ENCODE peak calls at places on chromosomes 2 and 18, in five cellular contexts. R, M, K, X and C are unnamed samples.

GRCh38 chr18:9209230-9209629 is 72.6 kb downstream of the ANKRD12 start:
- DNase-seq in X (peak), K (no peak), R (peak), M (no peak), C (no peak)

GRCh38 chr2:239459056-239459455 is 58.2 kb upstream of the HDAC4 start:
- DNase-seq in M (no peak), R (no peak), K (no peak), X (no peak), C (no peak)

GRCh38 chr2:66127656-66128055 is 307.3 kb upstream of the MEIS1 start:
- DNase-seq in M (no peak), K (no peak), R (peak), X (no peak), C (no peak)

GRCh38 chr2:159071190-159071915 is 102.9 kb downstream of the TANC1 start:
- DNase-seq in X (no peak), K (no peak), M (no peak), R (no peak), C (no peak)

GRCh38 chr2:191521608-191522208 is 156.2 kb upstream of the NABP1 start:
- DNase-seq in M (peak), R (peak), K (no peak), X (peak), C (peak)

GRCh38 chr2:16067444-16068232 is 127.3 kb downstream of the MYCN start:
- DNase-seq in X (no peak), R (no peak), M (no peak), K (no peak), C (no peak)

GRCh38 chr2:85862426-85862825 is 26.4 kb downstream of the ST3GAL5 start:
- DNase-seq in R (peak), X (no peak), K (peak), M (no peak), C (no peak)

GRCh38 chr2:32993140-32993539 is 46.4 kb downstream of the LTBP1 start:
- DNase-seq in X (no peak), R (no peak), K (no peak), M (no peak), C (no peak)

GRCh38 chr2:220614064-220614463 is 958.0 kb downstream of the EPHA4 start:
- DNase-seq in K (no peak), X (no peak), M (no peak), R (no peak), C (no peak)

GRCh38 chr2:168635065-168635577 is 167.3 kb upstream of the NOSTRIN start:
- DNase-seq in K (no peak), X (no peak), R (no peak), M (no peak), C (no peak)

GRCh38 chr2:159129301-159129700 is 157.2 kb downstream of the WDSUB1 start:
- DNase-seq in R (no peak), X (no peak), M (no peak), K (no peak), C (no peak)

GRCh38 chr18:63454497-63454896 is 22.3 kb upstream of the SERPINB5 start:
- DNase-seq in R (no peak), M (no peak), K (no peak), X (peak), C (peak)

GRCh38 chr2:9552491-9553178 is 3.0 kb downstream of the ADAM17 start:
- DNase-seq in K (no peak), R (peak), M (peak), X (peak), C (peak)

GRCh38 chr2:219289537-219290361 is 10.6 kb downstream of the DNAJB2 start:
- DNase-seq in K (no peak), R (peak), X (peak), M (peak), C (peak)

GRCh38 chr2:12950957-12951656 is 234.4 kb downstream of the TRIB2 start:
- DNase-seq in X (no peak), K (no peak), M (no peak), R (no peak), C (no peak)

GRCh38 chr2:42493468-42493884 is 306 bp downstream of the KCNG3 start:
- DNase-seq in R (no peak), M (no peak), X (no peak), K (no peak), C (no peak)

GRCh38 chr18:36086186-36086585 is 18.8 kb upstream of the RPRD1A start:
- DNase-seq in M (no peak), X (no peak), K (no peak), R (no peak), C (no peak)

GRCh38 chr2:85399183-85399455 is 11.0 kb downstream of the CAPG start:
- DNase-seq in X (no peak), R (no peak), K (no peak), M (no peak), C (no peak)

GRCh38 chr2:192983173-192983572 is 788.4 kb upstream of the TMEFF2 start:
- DNase-seq in M (no peak), R (no peak), K (no peak), X (no peak), C (no peak)

GRCh38 chr18:41501848-41502247 is 453.2 kb upstream of the PIK3C3 start:
- DNase-seq in M (no peak), K (no peak), X (no peak), R (no peak), C (no peak)

GRCh38 chr2:180790891-180791290 is 189.5 kb upstream of the UBE2E3 start:
- DNase-seq in K (no peak), M (no peak), R (no peak), X (no peak), C (no peak)

GRCh38 chr2:8496079-8496478 is 185.8 kb upstream of the ID2 start:
- DNase-seq in K (no peak), R (no peak), M (no peak), X (no peak), C (no peak)

GRCh38 chr18:44079602-44080001 is 601.1 kb upstream of the SETBP1 start:
- DNase-seq in R (no peak), X (peak), K (no peak), M (peak), C (no peak)

GRCh38 chr2:29502452-29502851 is 387.2 kb downstream of the CLIP4 start:
- DNase-seq in M (no peak), R (no peak), K (no peak), X (no peak), C (no peak)

GRCh38 chr2:182372661-182373060 is 54.2 kb downstream of the PDE1A start:
- DNase-seq in X (peak), M (peak), K (no peak), R (no peak), C (peak)

GRCh38 chr2:7324706-7325105 is 407.5 kb downstream of the RNF144A start:
- DNase-seq in X (no peak), K (no peak), M (no peak), R (no peak), C (no peak)

GRCh38 chr2:233331536-233331935 is 22.8 kb upstream of the DGKD start:
- DNase-seq in M (no peak), K (peak), X (no peak), R (peak), C (no peak)

GRCh38 chr2:69424410-69424809 is 12.8 kb downstream of the NFU1 start:
- DNase-seq in K (no peak), R (no peak), M (no peak), X (no peak), C (no peak)